ENCODE peak calls at places on chromosomes 6 and 20, in eight cellular contexts. A is fibroblast of mammary gland; U is fibroblast of lung; D is tibial nerve; Z is GM12878; S is CD4-positive, alpha-beta T cell; M is transverse colon; P is GM12865. I is an unnamed sample.
A peak's percentile ranks its signal among the peaks of the same experiment; 100 is the strongest.

GRCh38 chr6:44041461-44042260 is 85.6 kb downstream of the MRPL14 start:
- DNase-seq in A (peak; percentile 99), U (peak; percentile 99), D (no peak), Z (no peak), S (no peak), M (peak; percentile 34), P (no peak), I (peak; percentile 96)

GRCh38 chr20:33298391-33298790 is 15.4 kb downstream of the BPIFB1 start:
- DNase-seq in A (no peak), U (no peak), D (no peak), Z (no peak), S (no peak), M (no peak), P (no peak), I (no peak)

GRCh38 chr6:3372184-3372846 is 84.5 kb downstream of the SLC22A23 start:
- DNase-seq in A (no peak), U (no peak), D (no peak), Z (no peak), S (no peak), M (no peak), P (no peak), I (no peak)

GRCh38 chr6:84422380-84422968 is 195.0 kb upstream of the CEP162 start:
- DNase-seq in A (peak; percentile 49), U (peak; percentile 30), D (peak; percentile 65), Z (no peak), S (no peak), M (peak; percentile 21), P (peak; percentile 32), I (peak; percentile 67)

GRCh38 chr20:62441986-62442539 is 14.7 kb upstream of the RBBP8NL start:
- DNase-seq in A (no peak), U (no peak), D (no peak), Z (no peak), S (no peak), M (no peak), P (no peak), I (peak; percentile 5)

GRCh38 chr20:36891211-36891610 is 15.3 kb downstream of the TLDC2 start:
- DNase-seq in A (no peak), U (no peak), D (no peak), Z (no peak), S (no peak), M (no peak), P (no peak), I (no peak)

GRCh38 chr6:99980741-99981140 is 13.3 kb downstream of the MCHR2 start:
- DNase-seq in A (no peak), U (no peak), D (no peak), Z (no peak), S (no peak), M (no peak), P (no peak), I (no peak)

GRCh38 chr20:41006936-41007871 is 21.4 kb upstream of the TOP1 start:
- DNase-seq in A (no peak), U (no peak), D (no peak), Z (no peak), S (no peak), M (no peak), P (no peak), I (no peak)

GRCh38 chr6:4078830-4079471 is at the start of gene FAM217A:
- DNase-seq in A (no peak), U (no peak), D (no peak), Z (no peak), S (no peak), M (no peak), P (no peak), I (no peak)

GRCh38 chr20:44648579-44648978 is 2.9 kb downstream of the ADA start:
- DNase-seq in A (no peak), U (no peak), D (no peak), Z (no peak), S (no peak), M (no peak), P (no peak), I (no peak)

GRCh38 chr6:31037692-31038091 is 27.4 kb downstream of the MUC22 start:
- DNase-seq in A (peak; percentile 22), U (peak; percentile 84), D (no peak), Z (no peak), S (no peak), M (no peak), P (no peak), I (no peak)

GRCh38 chr6:152642578-152643375 is 5.6 kb upstream of the SYNE1 start:
- DNase-seq in A (peak; percentile 49), U (peak; percentile 36), D (peak; percentile 21), Z (no peak), S (no peak), M (no peak), P (peak; percentile 89), I (peak; percentile 70)

GRCh38 chr6:121884621-121885020 is 449.2 kb downstream of the GJA1 start:
- DNase-seq in A (no peak), U (no peak), D (no peak), Z (no peak), S (no peak), M (no peak), P (no peak), I (no peak)

GRCh38 chr20:62907377-62908317 is 18.7 kb downstream of the DIDO1 start:
- DNase-seq in A (no peak), U (peak; percentile 45), D (no peak), Z (no peak), S (no peak), M (no peak), P (no peak), I (no peak)

GRCh38 chr6:113744886-113745285 is 112.3 kb upstream of the MARCKS start:
- DNase-seq in A (no peak), U (no peak), D (no peak), Z (no peak), S (no peak), M (no peak), P (no peak), I (no peak)

GRCh38 chr20:31720486-31721407 is 1.9 kb downstream of the BCL2L1 start:
- DNase-seq in A (no peak), U (no peak), D (no peak), Z (no peak), S (no peak), M (peak; percentile 60), P (peak; percentile 59), I (peak; percentile 18)

GRCh38 chr6:126153661-126154060 is 167.3 kb downstream of the TRMT11 start:
- DNase-seq in A (peak; percentile 53), U (peak; percentile 81), D (no peak), Z (no peak), S (no peak), M (no peak), P (no peak), I (no peak)

GRCh38 chr20:13221673-13222318 is 722 bp downstream of the ISM1 start:
- DNase-seq in A (peak; percentile 50), U (peak; percentile 59), D (no peak), Z (no peak), S (peak; percentile 75), M (peak; percentile 46), P (peak; percentile 73), I (peak; percentile 69)

GRCh38 chr6:52162940-52163908 is 23.0 kb upstream of the IL17A start:
- DNase-seq in A (peak; percentile 44), U (no peak), D (no peak), Z (no peak), S (no peak), M (no peak), P (peak; percentile 75), I (peak; percentile 59)

GRCh38 chr6:152981219-152981618 is 1.6 kb downstream of the FBXO5 start:
- DNase-seq in A (no peak), U (no peak), D (no peak), Z (no peak), S (no peak), M (no peak), P (no peak), I (no peak)

GRCh38 chr20:6838181-6838826 is 70.8 kb downstream of the BMP2 start:
- DNase-seq in A (no peak), U (no peak), D (no peak), Z (peak; percentile 25), S (no peak), M (no peak), P (peak; percentile 16), I (peak; percentile 29)

GRCh38 chr6:88722691-88723090 is 240.7 kb downstream of the RNGTT start:
- DNase-seq in A (no peak), U (peak; percentile 48), D (no peak), Z (no peak), S (no peak), M (no peak), P (no peak), I (no peak)

GRCh38 chr6:88728756-88729155 is 234.7 kb downstream of the RNGTT start:
- DNase-seq in A (no peak), U (no peak), D (no peak), Z (no peak), S (no peak), M (no peak), P (no peak), I (no peak)

GRCh38 chr6:88730602-88731001 is 232.8 kb downstream of the RNGTT start:
- DNase-seq in A (peak; percentile 36), U (peak; percentile 72), D (no peak), Z (no peak), S (no peak), M (no peak), P (no peak), I (peak; percentile 61)

GRCh38 chr6:88725111-88725711 is 238.2 kb downstream of the RNGTT start:
- DNase-seq in A (peak; percentile 18), U (peak; percentile 90), D (no peak), Z (peak; percentile 26), S (no peak), M (no peak), P (peak; percentile 54), I (no peak)
- TF ChIP-seq CTCF in A (peak; percentile 4), U (peak; percentile 17), D (no peak), Z (no peak), S (no peak), M (no peak), P (no peak), I (no peak)

GRCh38 chr6:42095776-42096541 is 45.6 kb downstream of the TAF8 start:
- DNase-seq in A (no peak), U (no peak), D (no peak), Z (no peak), S (no peak), M (no peak), P (no peak), I (no peak)
- TF ChIP-seq CTCF in A (no peak), U (no peak), D (no peak), Z (no peak), S (no peak), M (no peak), P (no peak), I (no peak)

GRCh38 chr20:58997141-58997770 is 9.8 kb downstream of the CTSZ start:
- DNase-seq in A (no peak), U (no peak), D (no peak), Z (no peak), S (no peak), M (no peak), P (no peak), I (no peak)
- TF ChIP-seq CTCF in A (no peak), U (no peak), D (no peak), Z (no peak), S (no peak), M (no peak), P (no peak), I (no peak)

DNA sequence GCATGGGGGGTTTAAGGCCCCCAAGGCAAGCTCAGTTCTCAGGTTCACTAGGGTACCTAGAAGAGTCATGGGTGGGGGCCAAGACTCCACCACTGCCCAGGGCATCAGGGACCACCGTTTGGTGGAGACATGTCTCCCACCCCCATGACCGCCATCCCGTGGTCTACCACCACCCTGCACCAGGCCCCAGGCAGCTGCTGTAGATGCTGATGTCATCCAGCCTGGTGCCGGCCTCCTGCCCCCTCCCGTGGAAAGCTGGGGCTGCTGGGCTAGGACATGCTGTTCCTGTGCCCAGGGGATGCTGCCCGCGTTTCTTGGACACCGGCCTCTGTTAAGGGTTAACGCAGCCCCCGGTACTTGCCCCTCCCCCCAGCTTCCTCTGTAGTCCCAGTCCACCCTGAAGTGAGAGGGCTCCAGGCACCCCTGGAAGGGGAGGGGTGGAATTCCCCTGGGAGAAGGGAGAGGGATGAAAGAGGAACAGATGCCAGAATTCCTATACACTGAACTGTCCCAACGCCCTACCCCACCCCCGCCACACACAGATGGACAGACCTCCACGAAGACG is 587 bp downstream of the IP6K3 start:
- DNase-seq in A (peak; percentile 54), U (peak; percentile 56), D (peak; percentile 11), Z (no peak), S (no peak), M (peak; percentile 58), P (no peak), I (peak; percentile 85)
- TF ChIP-seq CTCF in A (no peak), U (no peak), D (no peak), Z (no peak), S (no peak), M (no peak), P (no peak), I (no peak)